ENCODE peak calls at places on chromosome 15, in five cellular contexts. One of them, this sample, is unnamed.

GRCh38 chr15:85579957-85580694 is 199.7 kb downstream of the AKAP13 start:
- DNase-seq in CD4-positive, alpha-beta T cell: no peak
- DNase-seq in GM20000: no peak
- DNase-seq in stimulated activated naive B cell treated with anti-CD40 and anti-IgM and Interleukin-4, amounts not matched to agents 10 μg/mL and 1 μg/mL and 100 μg/mL, for 72 hours: peak
- DNase-seq in NCI-H2081: no peak
- DNase-seq in this sample: no peak

GRCh38 chr15:53693729-53694533 is 65.5 kb downstream of the WDR72 start:
- DNase-seq in CD4-positive, alpha-beta T cell: no peak
- DNase-seq in GM20000: no peak
- DNase-seq in stimulated activated naive B cell treated with anti-CD40 and anti-IgM and Interleukin-4, amounts not matched to agents 10 μg/mL and 1 μg/mL and 100 μg/mL, for 72 hours: no peak
- DNase-seq in NCI-H2081: peak
- DNase-seq in this sample: no peak

GRCh38 chr15:66881173-66881905 is 179.3 kb downstream of the SMAD6 start:
- DNase-seq in CD4-positive, alpha-beta T cell: no peak
- DNase-seq in GM20000: no peak
- DNase-seq in stimulated activated naive B cell treated with anti-CD40 and anti-IgM and Interleukin-4, amounts not matched to agents 10 μg/mL and 1 μg/mL and 100 μg/mL, for 72 hours: no peak
- DNase-seq in NCI-H2081: no peak
- DNase-seq in this sample: no peak

GRCh38 chr15:47870956-47871625 is 153.8 kb downstream of the SEMA6D start:
- DNase-seq in CD4-positive, alpha-beta T cell: no peak
- DNase-seq in GM20000: no peak
- DNase-seq in stimulated activated naive B cell treated with anti-CD40 and anti-IgM and Interleukin-4, amounts not matched to agents 10 μg/mL and 1 μg/mL and 100 μg/mL, for 72 hours: no peak
- DNase-seq in NCI-H2081: peak
- DNase-seq in this sample: no peak

GRCh38 chr15:84799511-84800187 is 17.5 kb upstream of the ALPK3 start:
- DNase-seq in CD4-positive, alpha-beta T cell: no peak
- DNase-seq in GM20000: no peak
- DNase-seq in stimulated activated naive B cell treated with anti-CD40 and anti-IgM and Interleukin-4, amounts not matched to agents 10 μg/mL and 1 μg/mL and 100 μg/mL, for 72 hours: no peak
- DNase-seq in NCI-H2081: no peak
- DNase-seq in this sample: no peak

GRCh38 chr15:78766041-78766440 is 45.2 kb downstream of the ADAMTS7 start:
- DNase-seq in CD4-positive, alpha-beta T cell: no peak
- DNase-seq in GM20000: no peak
- DNase-seq in stimulated activated naive B cell treated with anti-CD40 and anti-IgM and Interleukin-4, amounts not matched to agents 10 μg/mL and 1 μg/mL and 100 μg/mL, for 72 hours: no peak
- DNase-seq in NCI-H2081: no peak
- DNase-seq in this sample: no peak

GRCh38 chr15:74799843-74800558 is 12.6 kb upstream of the LMAN1L start:
- DNase-seq in CD4-positive, alpha-beta T cell: peak
- DNase-seq in GM20000: peak
- DNase-seq in stimulated activated naive B cell treated with anti-CD40 and anti-IgM and Interleukin-4, amounts not matched to agents 10 μg/mL and 1 μg/mL and 100 μg/mL, for 72 hours: peak
- DNase-seq in NCI-H2081: peak
- DNase-seq in this sample: peak

GRCh38 chr15:43204016-43204901 is 16.6 kb downstream of the EPB42 start:
- DNase-seq in CD4-positive, alpha-beta T cell: peak
- DNase-seq in GM20000: peak
- DNase-seq in stimulated activated naive B cell treated with anti-CD40 and anti-IgM and Interleukin-4, amounts not matched to agents 10 μg/mL and 1 μg/mL and 100 μg/mL, for 72 hours: peak
- DNase-seq in NCI-H2081: peak
- DNase-seq in this sample: peak

GRCh38 chr15:43854801-43855200 is 28.0 kb downstream of the WDR76 start:
- DNase-seq in CD4-positive, alpha-beta T cell: no peak
- DNase-seq in GM20000: no peak
- DNase-seq in stimulated activated naive B cell treated with anti-CD40 and anti-IgM and Interleukin-4, amounts not matched to agents 10 μg/mL and 1 μg/mL and 100 μg/mL, for 72 hours: no peak
- DNase-seq in NCI-H2081: no peak
- DNase-seq in this sample: no peak

GRCh38 chr15:70064441-70064840 is 33.3 kb downstream of the TLE3 start:
- DNase-seq in CD4-positive, alpha-beta T cell: no peak
- DNase-seq in GM20000: no peak
- DNase-seq in stimulated activated naive B cell treated with anti-CD40 and anti-IgM and Interleukin-4, amounts not matched to agents 10 μg/mL and 1 μg/mL and 100 μg/mL, for 72 hours: no peak
- DNase-seq in NCI-H2081: no peak
- DNase-seq in this sample: no peak

GRCh38 chr15:70169147-70169546 is 71.4 kb upstream of the TLE3 start:
- DNase-seq in CD4-positive, alpha-beta T cell: no peak
- DNase-seq in GM20000: no peak
- DNase-seq in stimulated activated naive B cell treated with anti-CD40 and anti-IgM and Interleukin-4, amounts not matched to agents 10 μg/mL and 1 μg/mL and 100 μg/mL, for 72 hours: no peak
- DNase-seq in NCI-H2081: no peak
- DNase-seq in this sample: no peak

GRCh38 chr15:70708839-70709238 is 54.5 kb downstream of the UACA start:
- DNase-seq in CD4-positive, alpha-beta T cell: no peak
- DNase-seq in GM20000: no peak
- DNase-seq in stimulated activated naive B cell treated with anti-CD40 and anti-IgM and Interleukin-4, amounts not matched to agents 10 μg/mL and 1 μg/mL and 100 μg/mL, for 72 hours: no peak
- DNase-seq in NCI-H2081: no peak
- DNase-seq in this sample: no peak

GRCh38 chr15:98785796-98786581 is 137.7 kb downstream of the IGF1R start:
- DNase-seq in CD4-positive, alpha-beta T cell: no peak
- DNase-seq in GM20000: no peak
- DNase-seq in stimulated activated naive B cell treated with anti-CD40 and anti-IgM and Interleukin-4, amounts not matched to agents 10 μg/mL and 1 μg/mL and 100 μg/mL, for 72 hours: no peak
- DNase-seq in NCI-H2081: no peak
- DNase-seq in this sample: no peak

GRCh38 chr15:62506217-62506805 is 341.2 kb upstream of the C2CD4B start:
- DNase-seq in CD4-positive, alpha-beta T cell: no peak
- DNase-seq in GM20000: no peak
- DNase-seq in stimulated activated naive B cell treated with anti-CD40 and anti-IgM and Interleukin-4, amounts not matched to agents 10 μg/mL and 1 μg/mL and 100 μg/mL, for 72 hours: no peak
- DNase-seq in NCI-H2081: no peak
- DNase-seq in this sample: no peak

GRCh38 chr15:80561500-80561899 is 133.6 kb upstream of the ABHD17C start:
- DNase-seq in CD4-positive, alpha-beta T cell: no peak
- DNase-seq in GM20000: no peak
- DNase-seq in stimulated activated naive B cell treated with anti-CD40 and anti-IgM and Interleukin-4, amounts not matched to agents 10 μg/mL and 1 μg/mL and 100 μg/mL, for 72 hours: no peak
- DNase-seq in NCI-H2081: no peak
- DNase-seq in this sample: no peak

GRCh38 chr15:39638041-39638440 is 57.2 kb downstream of the THBS1 start:
- DNase-seq in CD4-positive, alpha-beta T cell: no peak
- DNase-seq in GM20000: no peak
- DNase-seq in stimulated activated naive B cell treated with anti-CD40 and anti-IgM and Interleukin-4, amounts not matched to agents 10 μg/mL and 1 μg/mL and 100 μg/mL, for 72 hours: no peak
- DNase-seq in NCI-H2081: no peak
- DNase-seq in this sample: no peak

This sample was measured in posterior cingulate gyrus.